ENCODE peak calls at places on chromosomes 5 and 9, in nine cellular contexts. Y is A549, J is HCT116, P is endothelial cell of umbilical vein, T is esophagus muscularis mucosa, C is tibial nerve, Z is Peyer's patch, S is H1, A is stomach. D is an unnamed sample. For H3K4me1, the result is how much of the 10 kb centered on the place peaks cover.

GRCh38 chr9:92612292-92612691 is 57.6 kb downstream of the IPPK start:
- DNase-seq in P (no peak), A (no peak), Y (no peak), Z (no peak), J (no peak), S (no peak), T (peak), C (no peak), D (no peak)

GRCh38 chr5:140145223-140145622 is 19.5 kb downstream of the IGIP start:
- DNase-seq in S (no peak), J (no peak), Z (no peak), A (no peak), P (no peak), T (peak), C (no peak), Y (no peak), D (no peak)

GRCh38 chr9:120583958-120584369 is 4.0 kb upstream of the CDK5RAP2 start:
- DNase-seq in Y (peak), Z (peak), J (peak), S (no peak), A (peak), T (no peak), C (peak), P (peak), D (no peak)

GRCh38 chr9:134880484-134881312 is at the start of gene FCN2:
- DNase-seq in J (no peak), C (no peak), A (no peak), Y (no peak), Z (no peak), P (no peak), S (no peak), T (peak), D (no peak)

GRCh38 chr9:92176068-92176799 is 61.0 kb upstream of the SPTLC1 start:
- DNase-seq in Z (no peak), Y (no peak), C (no peak), A (no peak), J (peak), P (no peak), S (no peak), T (peak), D (no peak)

GRCh38 chr9:74379718-74380117 is 117.4 kb upstream of the RORB start:
- DNase-seq in T (no peak), P (no peak), Z (no peak), J (peak), A (peak), Y (peak), C (no peak), S (peak), D (no peak)

GRCh38 chr9:97696025-97696822 is 916 bp downstream of the XPA start:
- DNase-seq in P (peak), Y (no peak), T (no peak), A (no peak), Z (no peak), J (no peak), S (no peak), C (no peak), D (no peak)

GRCh38 chr5:37248970-37249819 is at the start of gene CPLANE1:
- DNase-seq in P (peak), S (peak), C (peak), T (peak), Y (peak), A (peak), J (no peak), Z (peak), D (peak)

GRCh38 chr9:99235874-99236627 is 14.0 kb downstream of the SEC61B start:
- DNase-seq in S (no peak), P (no peak), Z (peak), T (no peak), Y (no peak), C (no peak), A (no peak), J (no peak), D (no peak)

DNA sequence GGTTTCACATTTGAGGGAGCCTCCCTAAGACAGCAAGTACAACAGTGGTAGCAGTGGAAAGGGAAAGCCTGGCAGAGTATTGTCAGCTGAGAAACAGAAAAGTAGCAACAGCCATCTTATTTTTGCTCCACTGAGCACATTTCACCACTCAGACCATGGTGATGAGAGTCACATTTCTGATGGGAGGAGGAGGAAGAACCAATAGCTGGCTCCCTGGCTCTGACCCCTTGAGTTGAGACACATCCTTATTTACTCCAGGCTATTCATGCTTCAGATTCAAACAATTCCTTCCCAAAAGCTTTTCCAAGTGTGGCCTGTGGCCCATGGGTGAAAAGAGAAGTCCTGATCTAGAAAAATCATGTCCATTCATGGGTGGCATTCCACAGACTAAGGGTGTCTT is 236.3 kb downstream of the ARHGAP26 start:
- DNase-seq in A (no peak), P (no peak), S (no peak), Z (no peak), J (no peak), Y (no peak), C (no peak), T (no peak), D (no peak)
- H3K4me1 ChIP-seq in A (under half), P (under half), S (under half), Z (under half), J (under half), Y (under half), C (half or more), T (half or more), D (under half)

GRCh38 chr5:16538001-16538400 is 72.4 kb upstream of the ZNF622 start:
- DNase-seq in T (no peak), Y (no peak), C (no peak), Z (no peak), P (no peak), J (no peak), S (no peak), A (no peak), D (no peak)

GRCh38 chr5:16542275-16542674 is 74.5 kb downstream of the RETREG1 start:
- DNase-seq in S (no peak), A (no peak), J (no peak), P (no peak), Z (no peak), Y (no peak), T (no peak), C (no peak), D (no peak)

GRCh38 chr5:16536818-16537217 is 71.2 kb upstream of the ZNF622 start:
- DNase-seq in S (no peak), T (no peak), P (no peak), J (no peak), A (no peak), C (no peak), Y (no peak), Z (no peak), D (no peak)

GRCh38 chr5:16539169-16539666 is 73.6 kb upstream of the ZNF622 start:
- DNase-seq in T (peak), C (peak), A (peak), Y (peak), P (no peak), S (no peak), J (no peak), Z (no peak), D (peak)

GRCh38 chr5:16540421-16540820 is 74.8 kb upstream of the ZNF622 start:
- DNase-seq in T (no peak), Y (no peak), Z (no peak), J (no peak), S (no peak), A (no peak), P (no peak), C (peak), D (no peak)
- TF ChIP-seq POLR2A in T (no peak), Y (no peak), Z (no peak), J (no peak), S (no peak), A (no peak), P (no peak), C (no peak), D (no peak)

GRCh38 chr5:53031695-53032096 is 42.5 kb downstream of the ITGA2 start:
- DNase-seq in Y (peak), Z (no peak), A (no peak), T (no peak), P (peak), C (no peak), J (peak), S (no peak), D (no peak)

GRCh38 chr5:53030828-53031425 is 41.8 kb downstream of the ITGA2 start:
- DNase-seq in J (no peak), Y (no peak), S (no peak), A (no peak), P (peak), C (no peak), T (no peak), Z (no peak), D (no peak)

GRCh38 chr5:53032188-53032587 is 43.0 kb downstream of the ITGA2 start:
- DNase-seq in Z (no peak), C (no peak), Y (no peak), J (no peak), S (no peak), P (no peak), T (no peak), A (no peak), D (no peak)

GRCh38 chr5:53027913-53028312 is 38.8 kb downstream of the ITGA2 start:
- DNase-seq in C (no peak), S (no peak), Y (no peak), P (peak), Z (no peak), A (peak), T (no peak), J (no peak), D (peak)

DNA sequence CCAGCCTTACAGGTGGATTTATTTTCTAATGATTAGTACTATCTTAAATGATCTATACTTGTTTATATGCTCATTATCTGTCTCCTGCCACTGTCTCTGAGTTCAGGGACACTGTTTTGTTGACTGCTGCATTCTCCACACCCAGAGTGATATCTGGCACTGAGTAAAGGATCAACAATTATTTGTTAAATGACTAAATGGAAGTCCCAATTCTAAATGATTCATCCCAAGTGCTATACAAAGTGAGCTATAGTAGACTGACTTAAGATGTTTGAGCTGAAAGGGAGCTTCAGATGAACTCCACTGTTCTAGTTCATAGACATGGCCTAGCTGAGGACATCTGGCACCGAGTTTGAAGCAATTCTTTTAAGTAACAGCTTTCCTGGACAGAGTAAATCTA is 40.5 kb downstream of the ITGA2 start:
- DNase-seq in P (peak), C (no peak), S (no peak), Y (no peak), T (no peak), A (no peak), J (no peak), Z (no peak), D (no peak)
- H3K4me1 ChIP-seq in P (half or more), C (under half), S (under half), Y (half or more), T (under half), A (under half), J (half or more), Z (under half), D (under half)

GRCh38 chr9:35103660-35104191 is 795 bp upstream of the STOML2 start:
- DNase-seq in Y (no peak), A (no peak), T (no peak), S (no peak), J (no peak), C (no peak), P (no peak), Z (no peak), D (no peak)

GRCh38 chr9:35104586-35104985 is 1.7 kb upstream of the STOML2 start:
- DNase-seq in P (no peak), A (no peak), T (no peak), Z (no peak), S (no peak), C (no peak), J (no peak), Y (no peak), D (no peak)

GRCh38 chr9:35102465-35102768 is 514 bp downstream of the STOML2 start:
- DNase-seq in T (no peak), J (no peak), Z (no peak), A (no peak), P (no peak), C (no peak), S (no peak), Y (no peak), D (no peak)

GRCh38 chr9:35105126-35105525 is 2.2 kb upstream of the STOML2 start:
- DNase-seq in Y (no peak), C (no peak), T (no peak), J (no peak), S (no peak), A (no peak), Z (no peak), P (no peak), D (no peak)

DNA sequence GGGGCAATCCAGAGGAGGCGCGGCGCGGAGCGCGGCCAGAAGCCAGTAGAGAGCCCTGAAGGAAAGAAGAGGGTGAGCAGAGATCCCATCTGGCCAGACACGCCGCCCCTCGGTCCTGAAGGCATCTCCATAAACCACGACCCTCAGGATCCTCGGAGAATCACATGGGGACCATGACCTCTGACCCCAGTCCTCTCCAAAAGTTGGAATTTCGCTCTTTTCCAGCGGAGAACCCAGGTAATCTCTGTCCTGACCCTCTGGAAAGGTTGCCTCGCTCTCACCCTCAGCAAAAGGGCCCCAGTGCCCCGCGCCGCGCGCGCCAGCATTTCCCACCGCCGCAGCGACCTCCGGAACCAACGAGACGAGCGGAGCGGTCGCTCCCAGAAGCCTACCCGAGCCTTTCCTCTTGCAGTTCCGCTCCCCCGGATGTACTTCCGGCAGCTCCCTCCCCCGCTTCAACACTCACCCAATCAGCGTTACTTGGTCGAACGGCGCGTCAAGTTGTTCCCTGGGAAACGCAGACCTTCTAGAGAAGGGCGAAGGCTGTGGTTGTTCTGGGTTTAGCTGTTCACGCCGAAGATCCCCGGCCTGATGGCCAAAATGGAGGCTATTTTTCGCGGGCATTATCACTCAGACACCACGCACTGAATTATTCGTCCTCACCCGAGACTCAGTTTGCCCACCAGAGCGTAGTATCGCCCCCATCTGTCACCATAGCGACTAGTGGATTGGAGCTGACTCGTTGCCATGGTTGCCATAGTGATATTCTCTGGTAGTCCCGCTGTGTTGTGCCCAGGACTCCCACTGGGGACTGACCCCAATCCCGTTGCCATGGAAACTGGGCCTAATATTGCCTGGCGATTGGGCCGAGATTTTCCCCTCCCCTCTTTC is at the start of gene STOML2:
- DNase-seq in T (peak), S (peak), P (peak), Z (peak), Y (peak), J (peak), A (peak), C (peak), D (peak)
- TF ChIP-seq POLR2A in T (no peak), S (peak), P (peak), Z (peak), Y (peak), J (peak), A (no peak), C (peak), D (peak)